ENCODE peak calls at places on chromosomes 13 and 19, in seven cellular contexts. G, B, E, M, P, R and H are unnamed samples.

GRCh38 chr13:63696055-63696454 is 2280.4 kb upstream of the PCDH20 start:
- DNase-seq in G (peak; percentile 65), B (no peak), E (no peak), M (peak; percentile 62), P (no peak), R (no peak), H (no peak)

GRCh38 chr19:41392775-41393174 is 4.4 kb downstream of the EXOSC5 start:
- DNase-seq in G (no peak), B (no peak), E (no peak), M (no peak), P (no peak), R (no peak), H (no peak)

GRCh38 chr13:76009491-76009890 is 373.4 kb downstream of the LMO7 start:
- DNase-seq in G (peak; percentile 53), B (no peak), E (no peak), M (peak; percentile 39), P (no peak), R (no peak), H (no peak)

GRCh38 chr13:74200081-74200480 is 65.9 kb upstream of the KLF12 start:
- DNase-seq in G (peak; percentile 66), B (no peak), E (no peak), M (peak; percentile 53), P (no peak), R (no peak), H (no peak)

GRCh38 chr13:107271226-107271625 is 703.3 kb upstream of the ARGLU1 start:
- DNase-seq in G (peak; percentile 74), B (no peak), E (no peak), M (peak; percentile 58), P (no peak), R (no peak), H (peak; percentile 59)

GRCh38 chr13:26048745-26049144 is 3.1 kb downstream of the SHISA2 start:
- DNase-seq in G (no peak), B (no peak), E (no peak), M (no peak), P (no peak), R (no peak), H (no peak)

GRCh38 chr19:50292216-50292827 is 36.9 kb downstream of the KCNC3 start:
- DNase-seq in G (no peak), B (no peak), E (no peak), M (no peak), P (no peak), R (no peak), H (no peak)

GRCh38 chr19:46347985-46348384 is 1.1 kb downstream of the PPP5C start:
- DNase-seq in G (no peak), B (no peak), E (no peak), M (no peak), P (no peak), R (no peak), H (no peak)

GRCh38 chr13:75855216-75855615 is 219.1 kb downstream of the LMO7 start:
- DNase-seq in G (no peak), B (no peak), E (no peak), M (no peak), P (no peak), R (no peak), H (no peak)

GRCh38 chr19:15195381-15195964 is 5.3 kb downstream of the NOTCH3 start:
- DNase-seq in G (peak; percentile 61), B (peak; percentile 41), E (no peak), M (peak; percentile 42), P (no peak), R (peak; percentile 29), H (peak; percentile 72)
- H3K4me3 ChIP-seq in G (peak overlapping the region; percentile 24), B (peak overlapping the region; percentile 25), E (no peak overlapping the region), M (peak overlapping the region; percentile 33), P (no peak overlapping the region), R (peak overlapping the region; percentile 47), H (peak overlapping the region; percentile 39)

GRCh38 chr13:36431204-36432105 is 840 bp upstream of the CCNA1 start:
- DNase-seq in G (no peak), B (no peak), E (no peak), M (no peak), P (no peak), R (no peak), H (peak; percentile 45)

GRCh38 chr13:36438594-36439483 is 6.5 kb downstream of the CCNA1 start:
- DNase-seq in G (no peak), B (no peak), E (no peak), M (no peak), P (no peak), R (no peak), H (no peak)

GRCh38 chr13:36432106-36432544 is at the start of gene CCNA1:
- DNase-seq in G (peak; percentile 40), B (peak; percentile 19), E (no peak), M (no peak), P (peak; percentile 27), R (no peak), H (peak; percentile 79)

DNA sequence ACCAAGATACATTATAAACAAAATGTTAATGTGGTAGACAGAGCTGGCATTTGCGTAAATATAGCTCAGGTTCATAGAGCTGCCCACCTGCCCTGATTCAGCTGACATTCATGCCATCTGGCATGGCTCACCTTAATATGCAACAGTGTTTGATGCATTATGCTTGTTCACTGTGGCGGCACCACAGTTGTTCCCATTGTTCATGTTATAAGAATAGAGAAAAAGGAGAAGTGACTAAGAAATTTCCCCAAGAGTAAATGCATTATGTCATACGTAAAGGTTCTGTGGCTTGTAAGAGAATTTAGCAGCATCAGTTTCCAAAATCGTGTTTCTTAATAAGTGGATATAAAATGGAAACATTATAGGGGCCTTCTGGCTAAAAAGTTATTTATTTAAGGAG is 4.5 kb downstream of the CCNA1 start:
- DNase-seq in G (no peak), B (no peak), E (no peak), M (no peak), P (no peak), R (no peak), H (no peak)
- H3K27me3 ChIP-seq in G (peaks cover 13% of the 10 kb centered on the region), B (peaks cover 2% of the 10 kb centered on the region), E (peaks cover 3% of the 10 kb centered on the region), M (peaks cover 11% of the 10 kb centered on the region), P (peaks cover 5% of the 10 kb centered on the region), R (peaks cover 12% of the 10 kb centered on the region), H (peaks cover 4% of the 10 kb centered on the region)

GRCh38 chr19:13861392-13861713 is 15.6 kb upstream of the NANOS3 start:
- DNase-seq in G (no peak), B (no peak), E (no peak), M (no peak), P (no peak), R (no peak), H (no peak)
- H3K4me3 ChIP-seq in G (no peak overlapping the region), B (peak overlapping the region; percentile 39), E (peak overlapping the region; percentile 45), M (peak overlapping the region; percentile 58), P (peak overlapping the region; percentile 33), R (peak overlapping the region; percentile 50), H (no peak overlapping the region)

DNA sequence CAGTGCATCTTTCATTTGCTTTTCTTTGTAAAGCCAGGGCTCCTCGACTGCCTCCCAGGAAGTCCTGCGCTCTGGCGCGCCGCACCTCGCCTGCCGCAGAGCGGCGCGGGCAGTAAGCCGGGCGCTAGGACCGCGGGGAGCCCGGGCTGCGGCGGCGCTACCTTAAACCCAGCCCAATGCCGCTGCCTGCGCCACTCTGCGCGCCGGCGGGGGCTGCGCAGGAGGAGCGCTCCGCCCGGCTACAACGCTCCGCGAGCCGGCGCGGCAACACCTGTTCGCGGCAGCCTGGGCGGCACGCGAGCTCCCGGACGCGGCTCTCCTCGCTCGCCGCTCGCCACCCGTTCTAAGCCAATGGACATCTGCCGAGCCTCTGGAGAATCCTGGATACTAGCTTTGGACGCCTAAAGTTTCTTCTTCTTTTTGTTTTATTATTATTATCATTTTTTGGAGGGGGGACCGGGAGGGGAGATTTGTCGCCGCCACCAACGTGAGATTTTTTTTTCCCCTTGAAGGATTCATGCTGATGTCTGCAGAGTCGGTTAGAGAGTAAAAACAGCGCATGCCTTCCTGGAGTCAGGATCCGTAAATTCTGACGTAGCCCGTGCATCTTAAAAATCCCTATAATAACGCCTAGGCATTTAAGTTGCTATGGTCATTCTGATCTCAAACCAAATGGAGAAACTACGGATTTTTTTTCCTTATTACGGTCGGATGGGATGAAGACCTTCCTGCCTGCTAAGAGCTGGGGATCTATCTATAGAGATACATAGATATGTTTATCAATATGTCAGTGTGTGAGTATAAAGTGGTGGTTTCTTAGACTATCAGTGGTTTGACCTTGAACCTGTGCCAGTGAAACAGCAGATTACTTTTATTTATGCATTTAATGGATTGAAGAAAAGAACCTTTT is at the start of gene FGF9:
- DNase-seq in G (peak; percentile 83), B (peak; percentile 85), E (peak; percentile 80), M (peak; percentile 72), P (peak; percentile 73), R (peak; percentile 87), H (peak; percentile 81)
- H3K27me3 ChIP-seq in G (peaks cover 32% of the 10 kb centered on the region), B (peaks cover 10% of the 10 kb centered on the region), E (peaks cover 15% of the 10 kb centered on the region), M (peaks cover 47% of the 10 kb centered on the region), P (peaks cover 45% of the 10 kb centered on the region), R (peaks cover 68% of the 10 kb centered on the region), H (peaks cover 7% of the 10 kb centered on the region)

GRCh38 chr13:30466841-30467252 is 1.1 kb upstream of the HMGB1 start:
- DNase-seq in G (peak; percentile 23), B (no peak), E (no peak), M (peak; percentile 18), P (peak; percentile 51), R (no peak), H (no peak)
- H3K4me3 ChIP-seq in G (no peak overlapping the region), B (no peak overlapping the region), E (no peak overlapping the region), M (peak overlapping the region; percentile 70), P (peak overlapping the region; percentile 85), R (no peak overlapping the region), H (peak overlapping the region; percentile 55)

DNA sequence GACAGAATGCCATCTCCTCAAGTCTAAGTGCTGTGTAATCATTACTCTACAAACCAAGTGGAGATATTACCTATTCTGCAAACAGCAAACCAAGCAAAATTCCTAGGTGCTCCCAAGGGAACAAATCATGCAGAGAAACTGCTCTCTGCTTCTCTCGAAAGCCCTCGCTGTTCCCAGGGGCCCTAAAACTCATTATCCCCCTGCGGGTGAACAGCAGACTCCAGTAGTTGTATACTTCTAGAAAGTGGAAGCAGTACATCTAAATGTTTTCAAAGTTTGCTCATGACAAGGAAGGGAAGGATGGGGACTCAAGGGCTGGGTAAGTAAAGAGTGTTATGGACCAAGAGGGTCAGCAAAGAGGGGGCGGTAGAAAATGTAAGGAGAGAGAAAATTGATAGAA is 3.2 kb downstream of the DLEU7 start:
- DNase-seq in G (no peak), B (no peak), E (no peak), M (no peak), P (no peak), R (no peak), H (no peak)
- H3K27me3 ChIP-seq in G (peaks cover 3% of the 10 kb centered on the region), B (peaks cover 8% of the 10 kb centered on the region), E (no peaks in the 10 kb centered on the region), M (peaks cover 9% of the 10 kb centered on the region), P (peaks cover 8% of the 10 kb centered on the region), R (peaks cover 18% of the 10 kb centered on the region), H (no peaks in the 10 kb centered on the region)